ENCODE peak calls at places on chromosome 19, in ten cellular contexts. E, U, X, Y, B, Z, D, W, A and V are unnamed samples.

GRCh38 chr19:3950871-3951861 is 18.3 kb downstream of the NMRK2 start:
- DNase-seq in E (peak), U (no peak), X (no peak), Y (no peak), B (no peak), Z (no peak), D (no peak), W (no peak), A (no peak), V (no peak)

GRCh38 chr19:50053119-50053518 is 27.3 kb downstream of the ZNF473 start:
- DNase-seq in E (no peak), U (no peak), X (no peak), Y (no peak), B (no peak), Z (no peak), D (no peak), W (no peak), A (no peak), V (no peak)

GRCh38 chr19:54882758-54883157 is 8.7 kb downstream of the FCAR start:
- DNase-seq in E (no peak), U (no peak), X (no peak), Y (no peak), B (no peak), Z (no peak), D (no peak), W (no peak), A (no peak), V (no peak)

GRCh38 chr19:8052464-8052859 is at the start of gene CCL25:
- DNase-seq in E (no peak), U (no peak), X (no peak), Y (no peak), B (no peak), Z (no peak), D (no peak), W (no peak), A (no peak), V (no peak)

GRCh38 chr19:51514866-51515481 is 13.4 kb upstream of the SIGLEC12 start:
- DNase-seq in E (peak), U (no peak), X (no peak), Y (no peak), B (no peak), Z (peak), D (no peak), W (no peak), A (peak), V (no peak)

GRCh38 chr19:38401148-38401547 is 1.7 kb upstream of the FAM98C start:
- DNase-seq in E (no peak), U (no peak), X (no peak), Y (no peak), B (no peak), Z (no peak), D (no peak), W (no peak), A (no peak), V (no peak)

GRCh38 chr19:10747674-10748073 is 29.8 kb downstream of the DNM2 start:
- DNase-seq in E (no peak), U (no peak), X (no peak), Y (no peak), B (no peak), Z (no peak), D (no peak), W (no peak), A (no peak), V (no peak)

GRCh38 chr19:3507371-3508120 is 1.4 kb downstream of the FZR1 start:
- DNase-seq in E (no peak), U (no peak), X (no peak), Y (no peak), B (no peak), Z (no peak), D (no peak), W (no peak), A (no peak), V (no peak)

GRCh38 chr19:4557186-4557970 is 2.1 kb downstream of the SEMA6B start:
- DNase-seq in E (no peak), U (no peak), X (no peak), Y (no peak), B (no peak), Z (no peak), D (no peak), W (no peak), A (no peak), V (no peak)

GRCh38 chr19:41957838-41958366 is 1.2 kb downstream of the RABAC1 start:
- DNase-seq in E (peak), U (peak), X (no peak), Y (peak), B (no peak), Z (peak), D (peak), W (no peak), A (peak), V (no peak)

GRCh38 chr19:10718205-10719196 is 622 bp downstream of the DNM2 start:
- DNase-seq in E (no peak), U (no peak), X (peak), Y (peak), B (peak), Z (no peak), D (no peak), W (no peak), A (peak), V (peak)

GRCh38 chr19:47549341-47549768 is 23.6 kb downstream of the ZNF541 start:
- DNase-seq in E (no peak), U (peak), X (no peak), Y (no peak), B (no peak), Z (no peak), D (no peak), W (no peak), A (no peak), V (no peak)

GRCh38 chr19:19192910-19193423 is 909 bp downstream of the RFXANK start:
- DNase-seq in E (no peak), U (no peak), X (no peak), Y (no peak), B (no peak), Z (no peak), D (no peak), W (no peak), A (no peak), V (no peak)

GRCh38 chr19:33410915-33411401 is 37.4 kb downstream of the CEBPG start:
- DNase-seq in E (no peak), U (no peak), X (no peak), Y (no peak), B (peak), Z (no peak), D (no peak), W (no peak), A (no peak), V (no peak)

GRCh38 chr19:13172335-13173128 is 22.3 kb downstream of the IER2 start:
- DNase-seq in E (no peak), U (peak), X (peak), Y (peak), B (peak), Z (no peak), D (peak), W (peak), A (peak), V (peak)

GRCh38 chr19:55133639-55134444 is 15.2 kb downstream of the TNNT1 start:
- DNase-seq in E (no peak), U (no peak), X (no peak), Y (no peak), B (no peak), Z (no peak), D (no peak), W (no peak), A (no peak), V (no peak)

GRCh38 chr19:49595819-49596404 is 4.9 kb downstream of the PRR12 start:
- DNase-seq in E (no peak), U (no peak), X (no peak), Y (no peak), B (peak), Z (no peak), D (no peak), W (no peak), A (no peak), V (no peak)

GRCh38 chr19:6453951-6454565 is 5.5 kb downstream of the SLC25A23 start:
- DNase-seq in E (no peak), U (no peak), X (no peak), Y (no peak), B (no peak), Z (no peak), D (no peak), W (no peak), A (no peak), V (no peak)

GRCh38 chr19:34985249-34986022 is 14.7 kb upstream of the GRAMD1A start:
- DNase-seq in E (no peak), U (no peak), X (no peak), Y (no peak), B (peak), Z (no peak), D (no peak), W (no peak), A (peak), V (peak)